ENCODE peak calls at places on chromosomes 1 and 21, in six cellular contexts. One of them, this sample, is unnamed.

GRCh38 chr1:61978866-61979265 is 215.8 kb upstream of the L1TD1 start:
- DNase-seq in astrocyte: no peak
- DNase-seq in CD8-positive, alpha-beta memory T cell: no peak
- DNase-seq in fibroblast of lung: no peak
- DNase-seq in heart left ventricle: no peak
- DNase-seq in OCI-LY7: no peak
- DNase-seq in this sample: no peak

GRCh38 chr1:38253314-38253713 is 206.7 kb upstream of the POU3F1 start:
- DNase-seq in astrocyte: no peak
- DNase-seq in heart left ventricle: no peak
- DNase-seq in fibroblast of lung: no peak
- DNase-seq in OCI-LY7: no peak
- DNase-seq in CD8-positive, alpha-beta memory T cell: no peak
- DNase-seq in this sample: no peak

GRCh38 chr1:6358757-6359567 is 34.6 kb downstream of the ACOT7 start:
- DNase-seq in CD8-positive, alpha-beta memory T cell: peak
- DNase-seq in OCI-LY7: peak
- DNase-seq in astrocyte: peak
- DNase-seq in fibroblast of lung: peak
- DNase-seq in heart left ventricle: no peak
- DNase-seq in this sample: peak

GRCh38 chr1:207825719-207826556 is 74.1 kb downstream of the CD46 start:
- DNase-seq in heart left ventricle: peak
- DNase-seq in astrocyte: peak
- DNase-seq in fibroblast of lung: peak
- DNase-seq in OCI-LY7: peak
- DNase-seq in CD8-positive, alpha-beta memory T cell: peak
- DNase-seq in this sample: no peak

GRCh38 chr21:37758997-37759396 is 157.3 kb downstream of the KCNJ6 start:
- DNase-seq in CD8-positive, alpha-beta memory T cell: no peak
- DNase-seq in fibroblast of lung: peak
- DNase-seq in heart left ventricle: no peak
- DNase-seq in astrocyte: peak
- DNase-seq in OCI-LY7: peak
- DNase-seq in this sample: peak

GRCh38 chr1:118039170-118039569 is 109.6 kb downstream of the WDR3 start:
- DNase-seq in astrocyte: no peak
- DNase-seq in CD8-positive, alpha-beta memory T cell: no peak
- DNase-seq in heart left ventricle: no peak
- DNase-seq in OCI-LY7: no peak
- DNase-seq in fibroblast of lung: no peak
- DNase-seq in this sample: no peak

GRCh38 chr1:186740324-186740723 is 60.1 kb upstream of the PTGS2 start:
- DNase-seq in fibroblast of lung: no peak
- DNase-seq in OCI-LY7: no peak
- DNase-seq in astrocyte: no peak
- DNase-seq in CD8-positive, alpha-beta memory T cell: no peak
- DNase-seq in heart left ventricle: no peak
- DNase-seq in this sample: no peak

GRCh38 chr1:84339503-84339902 is 38.0 kb downstream of the SAMD13 start:
- DNase-seq in astrocyte: peak
- DNase-seq in heart left ventricle: no peak
- DNase-seq in OCI-LY7: no peak
- DNase-seq in CD8-positive, alpha-beta memory T cell: no peak
- DNase-seq in fibroblast of lung: no peak
- DNase-seq in this sample: no peak

GRCh38 chr1:33972676-33973395 is 109.0 kb downstream of the HMGB4 start:
- DNase-seq in astrocyte: peak
- DNase-seq in fibroblast of lung: no peak
- DNase-seq in CD8-positive, alpha-beta memory T cell: no peak
- DNase-seq in heart left ventricle: peak
- DNase-seq in OCI-LY7: no peak
- DNase-seq in this sample: no peak

GRCh38 chr1:150557065-150557600 is 7.9 kb downstream of the ADAMTSL4 start:
- DNase-seq in OCI-LY7: no peak
- DNase-seq in fibroblast of lung: no peak
- DNase-seq in heart left ventricle: no peak
- DNase-seq in astrocyte: no peak
- DNase-seq in CD8-positive, alpha-beta memory T cell: no peak
- DNase-seq in this sample: no peak

GRCh38 chr21:39388038-39388810 is 39.3 kb upstream of the HMGN1 start:
- DNase-seq in fibroblast of lung: peak
- DNase-seq in OCI-LY7: peak
- DNase-seq in astrocyte: peak
- DNase-seq in heart left ventricle: peak
- DNase-seq in CD8-positive, alpha-beta memory T cell: peak
- DNase-seq in this sample: peak

GRCh38 chr1:3898994-3899775 is 887 bp downstream of the C1orf174 start:
- DNase-seq in astrocyte: no peak
- DNase-seq in OCI-LY7: peak
- DNase-seq in fibroblast of lung: no peak
- DNase-seq in CD8-positive, alpha-beta memory T cell: no peak
- DNase-seq in heart left ventricle: no peak
- DNase-seq in this sample: no peak

GRCh38 chr1:31759266-31760023 is 4.7 kb downstream of the ADGRB2 start:
- DNase-seq in astrocyte: no peak
- DNase-seq in CD8-positive, alpha-beta memory T cell: no peak
- DNase-seq in heart left ventricle: no peak
- DNase-seq in OCI-LY7: no peak
- DNase-seq in fibroblast of lung: no peak
- DNase-seq in this sample: no peak

GRCh38 chr1:54110991-54111390 is 41.8 kb downstream of the CDCP2 start:
- DNase-seq in CD8-positive, alpha-beta memory T cell: no peak
- DNase-seq in astrocyte: no peak
- DNase-seq in fibroblast of lung: no peak
- DNase-seq in heart left ventricle: no peak
- DNase-seq in OCI-LY7: no peak
- DNase-seq in this sample: no peak

GRCh38 chr1:87367549-87367948 is 38.9 kb downstream of the LMO4 start:
- DNase-seq in OCI-LY7: no peak
- DNase-seq in heart left ventricle: no peak
- DNase-seq in fibroblast of lung: no peak
- DNase-seq in astrocyte: no peak
- DNase-seq in CD8-positive, alpha-beta memory T cell: no peak
- DNase-seq in this sample: no peak

GRCh38 chr21:20570824-20571232 is 427.4 kb upstream of the NCAM2 start:
- DNase-seq in OCI-LY7: no peak
- DNase-seq in astrocyte: no peak
- DNase-seq in fibroblast of lung: no peak
- DNase-seq in heart left ventricle: no peak
- DNase-seq in CD8-positive, alpha-beta memory T cell: no peak
- DNase-seq in this sample: no peak

GRCh38 chr1:214476958-214477870 is 74.2 kb downstream of the PTPN14 start:
- DNase-seq in heart left ventricle: no peak
- DNase-seq in fibroblast of lung: peak
- DNase-seq in astrocyte: peak
- DNase-seq in OCI-LY7: no peak
- DNase-seq in CD8-positive, alpha-beta memory T cell: no peak
- DNase-seq in this sample: no peak

GRCh38 chr1:244435562-244436205 is 16.0 kb downstream of the ADSS2 start:
- DNase-seq in heart left ventricle: no peak
- DNase-seq in astrocyte: peak
- DNase-seq in fibroblast of lung: peak
- DNase-seq in OCI-LY7: no peak
- DNase-seq in CD8-positive, alpha-beta memory T cell: no peak
- DNase-seq in this sample: no peak

GRCh38 chr1:65820983-65821382 is 28.3 kb downstream of the PDE4B start:
- DNase-seq in OCI-LY7: no peak
- DNase-seq in fibroblast of lung: peak
- DNase-seq in CD8-positive, alpha-beta memory T cell: no peak
- DNase-seq in astrocyte: peak
- DNase-seq in heart left ventricle: no peak
- DNase-seq in this sample: no peak

GRCh38 chr1:208078752-208079151 is 165.4 kb downstream of the PLXNA2 start:
- DNase-seq in CD8-positive, alpha-beta memory T cell: no peak
- DNase-seq in fibroblast of lung: no peak
- DNase-seq in heart left ventricle: no peak
- DNase-seq in OCI-LY7: no peak
- DNase-seq in astrocyte: no peak
- DNase-seq in this sample: no peak

GRCh38 chr1:182196897-182197546 is 135.5 kb upstream of the ZNF648 start:
- DNase-seq in fibroblast of lung: peak
- DNase-seq in OCI-LY7: no peak
- DNase-seq in heart left ventricle: no peak
- DNase-seq in CD8-positive, alpha-beta memory T cell: no peak
- DNase-seq in astrocyte: no peak
- DNase-seq in this sample: no peak

GRCh38 chr1:86957206-86957605 is 42.8 kb downstream of the HS2ST1 start:
- DNase-seq in OCI-LY7: no peak
- DNase-seq in fibroblast of lung: peak
- DNase-seq in CD8-positive, alpha-beta memory T cell: no peak
- DNase-seq in astrocyte: no peak
- DNase-seq in heart left ventricle: no peak
- DNase-seq in this sample: no peak

GRCh38 chr1:81804320-81804719 is 3.6 kb downstream of the ADGRL2 start:
- DNase-seq in heart left ventricle: no peak
- DNase-seq in astrocyte: no peak
- DNase-seq in fibroblast of lung: no peak
- DNase-seq in OCI-LY7: no peak
- DNase-seq in CD8-positive, alpha-beta memory T cell: no peak
- DNase-seq in this sample: no peak

GRCh38 chr1:81801834-81802531 is 1.2 kb downstream of the ADGRL2 start:
- DNase-seq in CD8-positive, alpha-beta memory T cell: no peak
- DNase-seq in fibroblast of lung: peak
- DNase-seq in heart left ventricle: peak
- DNase-seq in OCI-LY7: no peak
- DNase-seq in astrocyte: peak
- DNase-seq in this sample: no peak

GRCh38 chr1:81805537-81806431 is 5.0 kb downstream of the ADGRL2 start:
- DNase-seq in CD8-positive, alpha-beta memory T cell: no peak
- DNase-seq in OCI-LY7: no peak
- DNase-seq in fibroblast of lung: no peak
- DNase-seq in astrocyte: no peak
- DNase-seq in heart left ventricle: no peak
- DNase-seq in this sample: no peak

GRCh38 chr1:81802601-81803422 is 2.1 kb downstream of the ADGRL2 start:
- DNase-seq in fibroblast of lung: peak
- DNase-seq in astrocyte: peak
- DNase-seq in heart left ventricle: peak
- DNase-seq in OCI-LY7: no peak
- DNase-seq in CD8-positive, alpha-beta memory T cell: no peak
- DNase-seq in this sample: no peak

DNA sequence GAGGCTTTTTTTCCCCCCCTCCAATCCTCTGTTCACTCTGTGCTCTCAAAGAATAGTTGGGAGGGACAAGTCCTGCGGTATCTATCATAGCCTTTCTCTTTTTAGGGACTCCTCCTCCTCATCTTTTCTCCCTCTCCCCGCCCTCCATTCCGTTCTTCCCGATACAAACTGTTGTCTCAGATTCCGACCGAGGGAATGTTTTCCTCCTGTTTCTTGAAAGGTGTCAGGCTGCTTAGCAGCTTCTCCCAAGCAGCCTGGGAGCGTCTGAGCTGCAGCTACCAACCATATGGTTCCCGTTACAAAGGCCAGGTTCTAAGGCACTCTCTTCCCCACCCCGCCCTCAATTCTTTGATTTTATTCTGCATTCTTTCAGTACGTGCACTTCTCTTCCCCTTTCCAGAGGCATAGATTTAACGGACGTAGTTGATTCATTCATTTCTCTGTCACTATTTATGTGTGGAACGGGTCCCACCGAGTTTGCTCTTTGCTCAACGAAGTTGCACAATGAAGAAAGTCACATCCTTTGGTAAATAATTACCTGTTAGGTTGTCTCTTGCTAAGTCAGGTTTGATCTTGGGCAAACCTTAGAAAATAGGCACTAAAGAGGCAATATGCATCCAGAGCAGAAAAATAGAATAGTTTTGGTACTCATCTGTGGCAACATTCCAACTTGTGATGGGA is 2.8 kb downstream of the ADGRL2 start:
- DNase-seq in OCI-LY7: no peak
- DNase-seq in heart left ventricle: peak
- DNase-seq in astrocyte: peak
- DNase-seq in CD8-positive, alpha-beta memory T cell: no peak
- DNase-seq in fibroblast of lung: peak
- DNase-seq in this sample: no peak
- H3K4me3 ChIP-seq in OCI-LY7: no peak
- H3K4me3 ChIP-seq in heart left ventricle: peak
- H3K4me3 ChIP-seq in astrocyte: peak
- H3K4me3 ChIP-seq in CD8-positive, alpha-beta memory T cell: no peak
- H3K4me3 ChIP-seq in fibroblast of lung: peak
- H3K4me3 ChIP-seq in this sample: no peak

GRCh38 chr21:42174173-42174572 is 44.8 kb upstream of the ABCG1 start:
- DNase-seq in astrocyte: no peak
- DNase-seq in fibroblast of lung: no peak
- DNase-seq in OCI-LY7: peak
- DNase-seq in heart left ventricle: no peak
- DNase-seq in CD8-positive, alpha-beta memory T cell: no peak
- DNase-seq in this sample: no peak
- H3K4me3 ChIP-seq in astrocyte: no peak
- H3K4me3 ChIP-seq in fibroblast of lung: no peak
- H3K4me3 ChIP-seq in OCI-LY7: no peak
- H3K4me3 ChIP-seq in heart left ventricle: no peak
- H3K4me3 ChIP-seq in CD8-positive, alpha-beta memory T cell: no peak
- H3K4me3 ChIP-seq in this sample: no peak

DNA sequence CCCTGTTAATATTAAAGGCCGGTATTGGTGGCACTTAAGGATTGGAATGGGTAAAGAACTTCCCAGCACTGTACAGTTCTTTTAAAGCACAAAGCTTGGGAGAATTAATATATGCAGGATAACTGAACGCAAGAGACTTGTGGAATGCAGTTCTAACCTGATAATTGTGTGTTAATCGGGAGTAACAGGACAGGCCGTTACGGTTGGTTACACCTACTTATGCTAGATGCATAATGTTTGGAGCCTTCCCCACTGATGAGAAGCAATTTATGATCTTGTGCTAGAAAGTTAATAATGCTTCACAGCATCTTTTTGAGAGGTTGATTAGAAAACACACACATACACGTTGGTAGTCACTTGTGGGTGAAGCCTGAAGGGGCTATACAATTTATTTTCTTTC is 7.0 kb downstream of the CHTOP start:
- DNase-seq in CD8-positive, alpha-beta memory T cell: no peak
- DNase-seq in heart left ventricle: no peak
- DNase-seq in OCI-LY7: no peak
- DNase-seq in fibroblast of lung: no peak
- DNase-seq in astrocyte: no peak
- DNase-seq in this sample: no peak
- H3K4me3 ChIP-seq in CD8-positive, alpha-beta memory T cell: no peak
- H3K4me3 ChIP-seq in heart left ventricle: no peak
- H3K4me3 ChIP-seq in OCI-LY7: no peak
- H3K4me3 ChIP-seq in fibroblast of lung: no peak
- H3K4me3 ChIP-seq in astrocyte: no peak
- H3K4me3 ChIP-seq in this sample: no peak

GRCh38 chr1:245641384-245641783 is 486.6 kb downstream of the KIF26B start:
- DNase-seq in CD8-positive, alpha-beta memory T cell: no peak
- DNase-seq in fibroblast of lung: no peak
- DNase-seq in heart left ventricle: no peak
- DNase-seq in astrocyte: no peak
- DNase-seq in OCI-LY7: no peak
- DNase-seq in this sample: no peak

GRCh38 chr1:245645406-245645805 is 490.6 kb downstream of the KIF26B start:
- DNase-seq in fibroblast of lung: no peak
- DNase-seq in heart left ventricle: no peak
- DNase-seq in OCI-LY7: no peak
- DNase-seq in astrocyte: no peak
- DNase-seq in CD8-positive, alpha-beta memory T cell: no peak
- DNase-seq in this sample: no peak

GRCh38 chr1:245648749-245649517 is 494.1 kb downstream of the KIF26B start:
- DNase-seq in astrocyte: no peak
- DNase-seq in heart left ventricle: no peak
- DNase-seq in CD8-positive, alpha-beta memory T cell: no peak
- DNase-seq in OCI-LY7: no peak
- DNase-seq in fibroblast of lung: no peak
- DNase-seq in this sample: no peak

GRCh38 chr1:245650441-245650840 is 495.7 kb downstream of the KIF26B start:
- DNase-seq in heart left ventricle: no peak
- DNase-seq in CD8-positive, alpha-beta memory T cell: no peak
- DNase-seq in OCI-LY7: no peak
- DNase-seq in astrocyte: no peak
- DNase-seq in fibroblast of lung: no peak
- DNase-seq in this sample: no peak

GRCh38 chr1:245645894-245646293 is 491.1 kb downstream of the KIF26B start:
- DNase-seq in fibroblast of lung: no peak
- DNase-seq in heart left ventricle: no peak
- DNase-seq in astrocyte: no peak
- DNase-seq in OCI-LY7: no peak
- DNase-seq in CD8-positive, alpha-beta memory T cell: no peak
- DNase-seq in this sample: peak
- H3K4me3 ChIP-seq in fibroblast of lung: no peak
- H3K4me3 ChIP-seq in heart left ventricle: no peak
- H3K4me3 ChIP-seq in astrocyte: no peak
- H3K4me3 ChIP-seq in OCI-LY7: no peak
- H3K4me3 ChIP-seq in CD8-positive, alpha-beta memory T cell: no peak
- H3K4me3 ChIP-seq in this sample: no peak

This sample was measured in Jurkat, Clone E6-1.